ENCODE peak calls at places on chromosomes 3 and 15, in six cellular contexts. T, V, K, S, P and R are unnamed samples.

GRCh38 chr3:23041918-23042696 is 161.0 kb upstream of the UBE2E2 start:
- DNase-seq in T (peak; percentile 40), V (no peak), K (no peak), S (no peak), P (no peak), R (peak; percentile 65)

GRCh38 chr3:142888099-142888483 is 792 bp downstream of the PCOLCE2 start:
- DNase-seq in T (peak; percentile 26), V (peak; percentile 38), K (no peak), S (peak; percentile 24), P (peak; percentile 12), R (peak; percentile 6)

GRCh38 chr15:89198196-89198595 is 23.2 kb downstream of the RLBP1 start:
- DNase-seq in T (no peak), V (no peak), K (no peak), S (no peak), P (no peak), R (no peak)

GRCh38 chr3:34837848-34838741 is 801.2 kb upstream of the ARPP21 start:
- DNase-seq in T (no peak), V (no peak), K (no peak), S (no peak), P (no peak), R (peak; percentile 4)

GRCh38 chr3:78570482-78570881 is 1197.3 kb downstream of the ROBO1 start:
- DNase-seq in T (no peak), V (no peak), K (no peak), S (no peak), P (no peak), R (peak; percentile 2)

GRCh38 chr3:10417849-10418248 is 87.5 kb downstream of the ATP2B2 start:
- DNase-seq in T (no peak), V (peak; percentile 49), K (no peak), S (no peak), P (no peak), R (peak; percentile 21)

GRCh38 chr3:17431004-17431403 is 311.4 kb downstream of the TBC1D5 start:
- DNase-seq in T (peak; percentile 23), V (peak; percentile 67), K (no peak), S (no peak), P (no peak), R (peak; percentile 58)

GRCh38 chr3:165128544-165128943 is 50.2 kb upstream of the SI start:
- DNase-seq in T (no peak), V (no peak), K (no peak), S (no peak), P (no peak), R (no peak)

GRCh38 chr3:139588450-139588849 is 48.9 kb upstream of the RBP1 start:
- DNase-seq in T (peak; percentile 36), V (no peak), K (no peak), S (peak; percentile 21), P (peak; percentile 39), R (peak; percentile 40)

GRCh38 chr15:36502509-36502908 is 76.9 kb upstream of the CDIN1 start:
- DNase-seq in T (no peak), V (no peak), K (no peak), S (no peak), P (no peak), R (no peak)
- TF ChIP-seq CTCF in T (no peak), V (no peak), K (no peak), S (no peak), P (no peak), R (no peak)

DNA sequence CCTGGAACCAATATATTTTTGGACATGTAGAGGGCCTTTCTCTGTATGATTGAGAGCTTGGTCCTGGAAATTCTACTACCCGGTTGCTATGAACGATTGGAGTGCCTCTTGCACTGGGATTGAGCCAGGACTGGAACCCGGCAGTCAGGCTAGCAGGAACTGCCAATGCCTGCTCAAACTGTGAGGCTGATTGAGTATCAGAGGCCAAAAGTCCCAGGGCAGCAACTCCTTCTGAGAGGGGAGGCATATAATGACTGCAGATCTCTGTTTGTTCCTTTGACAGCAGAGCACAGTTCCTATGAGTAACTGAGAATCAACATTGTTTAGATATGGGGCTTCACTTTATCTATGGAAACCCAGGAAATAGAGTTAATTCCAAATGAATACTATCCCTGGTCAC is 12.9 kb downstream of the IQCH start:
- DNase-seq in T (no peak), V (no peak), K (no peak), S (no peak), P (no peak), R (no peak)
- H3K4me3 ChIP-seq in T (no peak overlapping the region), V (no peak overlapping the region), K (no peak overlapping the region), S (no peak overlapping the region), P (no peak overlapping the region), R (no peak overlapping the region)

DNA sequence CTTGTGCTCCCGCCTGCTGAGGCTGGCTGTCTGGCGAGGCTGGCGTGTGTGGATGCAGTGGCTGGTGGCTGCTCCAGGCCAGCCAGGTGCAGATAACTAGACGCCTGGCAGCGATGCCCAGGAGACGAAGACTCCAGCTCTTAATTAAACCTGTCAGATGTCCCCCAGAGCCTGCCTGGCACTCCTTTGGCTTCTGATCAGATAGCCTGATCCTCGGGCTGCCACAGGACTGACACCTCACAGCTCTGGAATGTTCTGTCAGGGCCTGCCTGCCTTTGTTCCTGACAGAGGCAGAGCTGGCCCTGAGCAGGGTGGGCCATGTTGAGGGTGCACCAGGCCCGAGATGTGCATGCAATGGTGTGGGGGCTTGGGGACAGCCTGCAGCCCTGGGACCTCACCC is 36.5 kb downstream of the PLXNA1 start:
- DNase-seq in T (peak; percentile 63), V (no peak), K (no peak), S (no peak), P (no peak), R (peak; percentile 42)
- H3K36me3 ChIP-seq in T (peaks cover 38% of the 10 kb centered on the region), V (peaks cover 40% of the 10 kb centered on the region), K (peaks cover 65% of the 10 kb centered on the region), S (peaks cover 86% of the 10 kb centered on the region), P (no peaks in the 10 kb centered on the region), R (peaks cover 66% of the 10 kb centered on the region)

GRCh38 chr15:58224068-58224467 is 85.9 kb downstream of the AQP9 start:
- DNase-seq in T (no peak), V (peak; percentile 44), K (no peak), S (peak; percentile 57), P (no peak), R (no peak)
- TF ChIP-seq CTCF in T (no peak), V (no peak), K (no peak), S (no peak), P (no peak), R (no peak)

GRCh38 chr3:42980209-42980608 is 1.1 kb downstream of the GASK1A start:
- DNase-seq in T (no peak), V (no peak), K (no peak), S (no peak), P (no peak), R (no peak)
- H3K4me3 ChIP-seq in T (no peak overlapping the region), V (no peak overlapping the region), K (peak overlapping the region; percentile 81), S (peak overlapping the region; percentile 50), P (no peak overlapping the region), R (no peak overlapping the region)